ENCODE peak calls at places on chromosome 20, in eight cellular contexts. J is activated CD4-positive, alpha-beta T cell treated with anti-CD3 and anti-CD28 coated beads, Interleukin-2, amount 50 U/mL, for 24 hours; F is fibroblast of the aortic adventitia; W is stimulated activated CD8-positive, alpha-beta memory T cell treated with anti-CD3 and anti-CD28 coated beads, Interleukin-2, amount 100 ng/mL, for 1 hour; H is activated T-cell treated with anti-CD3 and anti-CD28 coated beads for 48 hours; L is NCI-H774; Z is AG10803; N is AG04450. E is an unnamed sample.

GRCh38 chr20:431012-431904 is 23.2 kb downstream of the RBCK1 start:
- DNase-seq in Z (peak), J (no peak), F (peak), N (peak), W (no peak), H (no peak), L (no peak), E (no peak)

GRCh38 chr20:17014217-17014616 is 212.6 kb upstream of the PCSK2 start:
- DNase-seq in F (no peak), L (no peak), Z (no peak), N (no peak), H (no peak), J (no peak), W (no peak), E (no peak)

GRCh38 chr20:2687514-2687913 is 5.1 kb upstream of the EBF4 start:
- DNase-seq in Z (no peak), L (no peak), F (no peak), N (no peak), J (no peak), H (no peak), W (no peak), E (no peak)

GRCh38 chr20:14319704-14320103 is 17.7 kb downstream of the FLRT3 start:
- DNase-seq in F (no peak), H (no peak), L (no peak), J (no peak), N (no peak), Z (no peak), W (no peak), E (no peak)

GRCh38 chr20:63494084-63494419 is 4.8 kb downstream of the EEF1A2 start:
- DNase-seq in Z (no peak), N (no peak), H (no peak), W (no peak), J (no peak), L (no peak), F (no peak), E (no peak)

GRCh38 chr20:1477896-1478490 is 11.3 kb upstream of the NSFL1C start:
- DNase-seq in H (no peak), N (no peak), F (no peak), Z (no peak), J (no peak), W (no peak), L (no peak), E (no peak)

GRCh38 chr20:3406481-3407425 is 716 bp downstream of the DNAAF9 start:
- DNase-seq in N (no peak), J (peak), H (no peak), F (peak), W (peak), L (no peak), Z (peak), E (no peak)

GRCh38 chr20:47438464-47439381 is 63.0 kb upstream of the NCOA3 start:
- DNase-seq in Z (no peak), F (no peak), J (no peak), W (no peak), L (no peak), H (no peak), N (no peak), E (no peak)

GRCh38 chr20:55140631-55141030 is 665.2 kb downstream of the DOK5 start:
- DNase-seq in W (no peak), N (no peak), H (no peak), L (peak), J (no peak), F (no peak), Z (no peak), E (no peak)

GRCh38 chr20:17696287-17696686 is 3.5 kb upstream of the BANF2 start:
- DNase-seq in H (no peak), Z (no peak), N (no peak), W (no peak), J (no peak), L (no peak), F (no peak), E (no peak)

GRCh38 chr20:18739785-18740184 is 73.8 kb upstream of the SCP2D1 start:
- DNase-seq in H (no peak), W (no peak), J (no peak), N (peak), L (no peak), F (peak), Z (peak), E (no peak)

GRCh38 chr20:51354191-51354768 is 188.2 kb downstream of the NFATC2 start:
- DNase-seq in F (peak), N (no peak), W (no peak), H (no peak), J (no peak), Z (no peak), L (no peak), E (no peak)

GRCh38 chr20:1720226-1720625 is 62.6 kb upstream of the SIRPG start:
- DNase-seq in L (no peak), W (no peak), J (no peak), Z (no peak), H (no peak), F (no peak), N (no peak), E (peak)

GRCh38 chr20:4780245-4780644 is 58.5 kb downstream of the PRND start:
- DNase-seq in Z (no peak), L (no peak), N (no peak), F (no peak), H (no peak), J (no peak), W (no peak), E (no peak)

GRCh38 chr20:32354592-32355416 is 3.3 kb upstream of the ASXL1 start:
- DNase-seq in Z (peak), J (no peak), N (no peak), H (no peak), F (peak), W (no peak), L (no peak), E (no peak)

GRCh38 chr20:33796263-33796906 is 14.8 kb upstream of the CHMP4B start:
- DNase-seq in L (peak), J (no peak), N (no peak), Z (no peak), W (no peak), H (no peak), F (no peak), E (no peak)

GRCh38 chr20:25081065-25081729 is 744 bp downstream of the VSX1 start:
- DNase-seq in L (no peak), N (no peak), W (no peak), J (no peak), F (peak), H (no peak), Z (no peak), E (no peak)

GRCh38 chr20:48042628-48043027 is 257.3 kb upstream of the SULF2 start:
- DNase-seq in H (no peak), L (no peak), W (no peak), Z (no peak), N (no peak), F (no peak), J (no peak), E (no peak)

GRCh38 chr20:14507711-14508110 is 170.3 kb upstream of the FLRT3 start:
- DNase-seq in J (no peak), F (no peak), H (no peak), Z (no peak), L (no peak), N (no peak), W (no peak), E (no peak)

GRCh38 chr20:49909499-49910339 is 5.6 kb downstream of the SPATA2 start:
- DNase-seq in L (no peak), F (no peak), J (no peak), N (no peak), W (no peak), H (no peak), Z (no peak), E (no peak)

GRCh38 chr20:48949304-48950170 is 28.0 kb downstream of the ARFGEF2 start:
- DNase-seq in L (no peak), Z (no peak), H (no peak), J (no peak), N (no peak), F (no peak), W (no peak), E (no peak)

GRCh38 chr20:17565164-17565845 is 4.6 kb upstream of the DSTN start:
- DNase-seq in N (no peak), Z (peak), H (no peak), L (no peak), F (no peak), J (no peak), W (no peak), E (no peak)

GRCh38 chr20:52103469-52103910 is 88.1 kb downstream of the ZFP64 start:
- DNase-seq in N (no peak), W (no peak), L (no peak), Z (peak), F (no peak), H (peak), J (no peak), E (no peak)

GRCh38 chr20:36317675-36318074 is 11.5 kb downstream of the DLGAP4 start:
- DNase-seq in F (no peak), H (no peak), Z (no peak), L (no peak), N (no peak), J (no peak), W (no peak), E (no peak)

GRCh38 chr20:48879609-48880008 is 41.9 kb upstream of the ARFGEF2 start:
- DNase-seq in H (no peak), Z (peak), J (no peak), L (no peak), W (no peak), F (peak), N (no peak), E (no peak)

GRCh38 chr20:58081842-58082241 is 146.6 kb downstream of the ANKRD60 start:
- DNase-seq in H (no peak), L (no peak), Z (peak), J (no peak), F (peak), W (no peak), N (no peak), E (no peak)

GRCh38 chr20:47352332-47353223 is 3.9 kb downstream of the ZMYND8 start:
- DNase-seq in W (no peak), H (no peak), N (no peak), J (no peak), Z (no peak), L (peak), F (peak), E (no peak)

GRCh38 chr20:46746972-46747371 is 37.5 kb downstream of the SLC2A10 start:
- DNase-seq in J (no peak), F (peak), Z (peak), W (no peak), N (no peak), L (no peak), H (no peak), E (no peak)

GRCh38 chr20:38089500-38089899 is 56.0 kb downstream of the RPRD1B start:
- DNase-seq in F (no peak), N (no peak), Z (no peak), L (no peak), J (no peak), H (no peak), W (no peak), E (no peak)

GRCh38 chr20:60658661-60659060 is 593.4 kb upstream of the CDH4 start:
- DNase-seq in L (no peak), N (no peak), J (no peak), F (no peak), W (no peak), H (no peak), Z (no peak), E (no peak)

GRCh38 chr20:50442526-50442925 is 67.7 kb upstream of the PTPN1 start:
- DNase-seq in N (no peak), L (no peak), H (no peak), W (no peak), Z (no peak), F (no peak), J (no peak), E (no peak)

GRCh38 chr20:17845701-17846475 is 122.7 kb downstream of the SNX5 start:
- DNase-seq in N (no peak), Z (no peak), H (no peak), J (no peak), W (no peak), F (no peak), L (no peak), E (no peak)

E was measured in esophagus muscularis mucosa.